ENCODE peak calls at places on chromosomes 7 and 10, in seven cellular contexts. B, N, T, E, F, O and J are unnamed samples.

GRCh38 chr7:33986951-33987948 is 81.9 kb downstream of the BMPER start:
- DNase-seq in B (peak; percentile 66), N (no peak), T (no peak), E (peak; percentile 49), F (no peak), O (no peak), J (no peak)

GRCh38 chr7:151167197-151167911 is at the start of gene GBX1:
- DNase-seq in B (no peak), N (peak; percentile 80), T (no peak), E (peak; percentile 25), F (no peak), O (no peak), J (no peak)

GRCh38 chr10:782751-783648 is 93.5 kb upstream of the DIP2C start:
- DNase-seq in B (no peak), N (peak; percentile 72), T (no peak), E (no peak), F (no peak), O (peak; percentile 80), J (no peak)

GRCh38 chr7:150363872-150364271 is 4.8 kb upstream of the REPIN1 start:
- DNase-seq in B (no peak), N (no peak), T (no peak), E (no peak), F (no peak), O (no peak), J (no peak)

GRCh38 chr10:28387141-28387540 is 84.3 kb upstream of the MPP7 start:
- DNase-seq in B (no peak), N (no peak), T (no peak), E (no peak), F (no peak), O (no peak), J (no peak)

GRCh38 chr10:5840314-5841307 is 27.4 kb upstream of the GDI2 start:
- DNase-seq in B (no peak), N (peak; percentile 72), T (peak; percentile 64), E (no peak), F (peak; percentile 16), O (peak; percentile 88), J (no peak)

GRCh38 chr7:8172372-8173354 is 89.3 kb downstream of the ICA1 start:
- DNase-seq in B (no peak), N (no peak), T (no peak), E (no peak), F (no peak), O (no peak), J (no peak)

GRCh38 chr7:88306590-88307048 is at the start of gene STEAP4:
- DNase-seq in B (peak; percentile 49), N (peak; percentile 88), T (no peak), E (no peak), F (peak; percentile 64), O (peak; percentile 80), J (no peak)

GRCh38 chr7:17677408-17677807 is 262.9 kb downstream of the SNX13 start:
- DNase-seq in B (no peak), N (no peak), T (no peak), E (no peak), F (no peak), O (no peak), J (no peak)

GRCh38 chr10:103661951-103662405 is 168.5 kb downstream of the NEURL1 start:
- DNase-seq in B (no peak), N (no peak), T (no peak), E (no peak), F (no peak), O (no peak), J (no peak)

GRCh38 chr10:88901610-88902327 is 21.7 kb downstream of the STAMBPL1 start:
- DNase-seq in B (no peak), N (no peak), T (peak; percentile 52), E (no peak), F (no peak), O (no peak), J (no peak)

GRCh38 chr7:997404-998395 is 14.7 kb downstream of the CYP2W1 start:
- DNase-seq in B (no peak), N (no peak), T (no peak), E (no peak), F (no peak), O (no peak), J (no peak)

GRCh38 chr10:86371116-86371515 is 4.5 kb upstream of the GRID1 start:
- DNase-seq in B (no peak), N (peak; percentile 67), T (no peak), E (no peak), F (no peak), O (peak; percentile 22), J (no peak)

GRCh38 chr10:96358851-96359540 is at the start of gene OPALIN:
- DNase-seq in B (no peak), N (no peak), T (no peak), E (no peak), F (no peak), O (no peak), J (no peak)

GRCh38 chr7:91405093-91405492 is 140.9 kb downstream of the FZD1 start:
- DNase-seq in B (no peak), N (no peak), T (no peak), E (no peak), F (no peak), O (no peak), J (no peak)

GRCh38 chr7:4706384-4707032 is 24.4 kb downstream of the FOXK1 start:
- DNase-seq in B (no peak), N (no peak), T (no peak), E (no peak), F (no peak), O (peak; percentile 78), J (no peak)

GRCh38 chr7:80622531-80622930 is 15.9 kb upstream of the CD36 start:
- DNase-seq in B (no peak), N (no peak), T (no peak), E (no peak), F (no peak), O (no peak), J (no peak)

GRCh38 chr10:82889703-82890102 is 1014.7 kb downstream of the NRG3 start:
- DNase-seq in B (no peak), N (no peak), T (no peak), E (peak; percentile 3), F (no peak), O (no peak), J (no peak)

GRCh38 chr7:7292608-7293007 is 110.3 kb downstream of the C1GALT1 start:
- DNase-seq in B (no peak), N (no peak), T (no peak), E (no peak), F (no peak), O (no peak), J (no peak)

GRCh38 chr10:27742926-27743735 is 2.5 kb downstream of the MKX start:
- DNase-seq in B (no peak), N (peak; percentile 87), T (no peak), E (no peak), F (peak; percentile 21), O (peak; percentile 84), J (peak; percentile 15)

GRCh38 chr10:82194419-82194818 is 319.4 kb downstream of the NRG3 start:
- DNase-seq in B (no peak), N (no peak), T (no peak), E (no peak), F (no peak), O (no peak), J (no peak)

GRCh38 chr7:3092468-3092867 is 48.8 kb upstream of the CARD11 start:
- DNase-seq in B (no peak), N (no peak), T (peak; percentile 48), E (no peak), F (no peak), O (no peak), J (peak; percentile 55)

GRCh38 chr10:69629897-69630650 is at the start of gene FAM241B:
- DNase-seq in B (peak; percentile 27), N (peak; percentile 91), T (peak; percentile 38), E (peak; percentile 41), F (peak; percentile 84), O (peak; percentile 93), J (peak; percentile 77)

GRCh38 chr10:130037169-130037661 is 73.1 kb upstream of the EBF3 start:
- DNase-seq in B (no peak), N (peak; percentile 66), T (no peak), E (no peak), F (peak; percentile 5), O (no peak), J (no peak)